ENCODE peak calls at places on chromosomes 7 and 10, in six cellular contexts. L, D, R, V, H and F are unnamed samples.

GRCh38 chr10:85532821-85533220 is 833.8 kb downstream of the GRID1 start:
- DNase-seq in L (no peak), D (no peak), R (no peak), V (no peak), H (no peak), F (no peak)

GRCh38 chr10:43121444-43121843 is 16.8 kb upstream of the CSGALNACT2 start:
- DNase-seq in L (no peak), D (no peak), R (no peak), V (no peak), H (no peak), F (peak; percentile 62)

GRCh38 chr7:6346581-6346980 is 74.2 kb upstream of the CYTH3 start:
- DNase-seq in L (no peak), D (no peak), R (no peak), V (no peak), H (no peak), F (no peak)

GRCh38 chr7:157010588-157011332 is at the start of gene MNX1:
- DNase-seq in L (no peak), D (no peak), R (no peak), V (peak; percentile 84), H (no peak), F (no peak)

GRCh38 chr7:27611043-27611442 is 51.6 kb downstream of the HIBADH start:
- DNase-seq in L (peak; percentile 41), D (no peak), R (no peak), V (no peak), H (no peak), F (no peak)

GRCh38 chr7:158016171-158017087 is 571.2 kb downstream of the PTPRN2 start:
- DNase-seq in L (no peak), D (no peak), R (no peak), V (peak; percentile 30), H (no peak), F (no peak)

GRCh38 chr10:125156739-125157472 is 3.5 kb downstream of the CTBP2 start:
- DNase-seq in L (no peak), D (no peak), R (peak; percentile 34), V (no peak), H (no peak), F (no peak)

GRCh38 chr7:132709971-132710567 is 133.8 kb upstream of the PLXNA4 start:
- DNase-seq in L (peak; percentile 41), D (no peak), R (peak; percentile 59), V (peak; percentile 19), H (peak; percentile 74), F (peak; percentile 76)

GRCh38 chr7:112238852-112239610 is 32.5 kb downstream of the ZNF277 start:
- DNase-seq in L (peak; percentile 41), D (no peak), R (no peak), V (no peak), H (peak; percentile 56), F (peak; percentile 37)

GRCh38 chr10:64036306-64036930 is 515.2 kb downstream of the REEP3 start:
- DNase-seq in L (no peak), D (no peak), R (no peak), V (no peak), H (no peak), F (peak; percentile 4)

GRCh38 chr10:73786512-73786885 is 1.1 kb downstream of the ZSWIM8 start:
- DNase-seq in L (no peak), D (no peak), R (no peak), V (no peak), H (no peak), F (no peak)
- TF ChIP-seq CTCF in L (no peak), D (no peak), R (no peak), V (no peak), H (no peak), F (no peak)

DNA sequence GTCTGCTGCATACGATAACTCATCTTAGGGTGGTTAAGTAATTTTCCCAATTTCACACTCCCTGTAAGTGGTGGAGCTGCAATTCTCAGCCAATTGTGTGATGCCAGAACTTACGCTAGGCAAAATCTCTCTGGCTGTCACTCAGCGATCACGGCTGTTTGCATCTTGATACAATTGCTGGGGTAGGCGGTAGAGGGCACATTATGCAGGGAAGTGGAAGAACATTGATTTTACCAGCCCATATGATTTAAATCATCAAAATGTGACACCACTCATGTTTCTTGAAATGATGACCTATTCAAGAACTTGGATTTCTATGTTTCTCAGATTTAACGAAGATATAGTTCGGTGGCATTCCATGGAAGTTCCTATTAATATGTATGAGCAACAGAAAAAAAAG is 108.7 kb upstream of the ADARB2 start:
- DNase-seq in L (no peak), D (no peak), R (no peak), V (no peak), H (no peak), F (no peak)
- TF ChIP-seq CTCF in L (no peak), D (no peak), R (no peak), V (no peak), H (no peak), F (no peak)

GRCh38 chr10:98458812-98459211 is 12.1 kb upstream of the HPS1 start:
- DNase-seq in L (no peak), D (no peak), R (no peak), V (no peak), H (no peak), F (no peak)

GRCh38 chr10:98459385-98459784 is 12.7 kb upstream of the HPS1 start:
- DNase-seq in L (no peak), D (no peak), R (no peak), V (no peak), H (no peak), F (no peak)

GRCh38 chr10:98457762-98458161 is 11.0 kb upstream of the HPS1 start:
- DNase-seq in L (no peak), D (no peak), R (no peak), V (no peak), H (no peak), F (no peak)

GRCh38 chr10:98456688-98457482 is 10.2 kb upstream of the HPS1 start:
- DNase-seq in L (no peak), D (no peak), R (no peak), V (no peak), H (no peak), F (no peak)

GRCh38 chr10:98456043-98456570 is 9.4 kb upstream of the HPS1 start:
- DNase-seq in L (no peak), D (no peak), R (no peak), V (no peak), H (no peak), F (no peak)
- TF ChIP-seq CTCF in L (no peak), D (no peak), R (no peak), V (no peak), H (no peak), F (no peak)

GRCh38 chr10:99433378-99434020 is 3.1 kb upstream of the GOT1 start:
- DNase-seq in L (no peak), D (no peak), R (peak; percentile 9), V (no peak), H (no peak), F (peak; percentile 32)
- TF ChIP-seq CTCF in L (no peak), D (no peak), R (peak; percentile 4), V (peak; percentile 21), H (peak; percentile 38), F (peak; percentile 51)

DNA sequence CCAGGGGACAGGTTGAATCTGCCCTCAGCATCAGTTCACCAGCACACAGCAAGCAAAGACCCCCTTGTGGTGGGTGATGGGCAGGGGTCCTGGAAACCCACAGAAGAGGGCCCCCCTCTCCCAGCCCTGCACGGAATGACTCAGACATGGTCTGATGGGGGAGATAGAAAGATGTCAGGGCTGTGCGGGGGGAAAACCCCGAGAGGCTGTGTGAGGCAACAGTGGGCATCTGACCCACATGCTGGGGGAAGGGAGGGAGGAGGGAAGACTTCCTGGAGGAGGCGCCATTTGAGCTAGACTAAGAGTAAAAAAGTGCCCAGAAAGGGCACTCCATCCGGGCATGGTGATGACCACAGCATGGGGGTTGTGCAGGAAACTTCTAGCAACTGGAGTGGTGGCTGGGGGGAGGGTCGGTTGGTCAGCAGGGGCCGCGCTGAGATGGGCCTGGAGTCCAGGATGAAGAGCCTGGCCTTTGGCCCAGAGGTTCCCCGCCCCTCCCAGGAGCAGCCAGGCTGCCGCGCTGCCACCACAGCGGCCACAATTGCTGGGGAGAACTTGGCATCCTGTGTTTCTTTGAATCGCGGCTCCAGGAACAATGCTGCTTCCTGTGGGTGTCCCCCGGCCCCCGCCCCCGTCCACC is 2.5 kb downstream of the LFNG start:
- DNase-seq in L (no peak), D (no peak), R (peak; percentile 48), V (no peak), H (no peak), F (no peak)
- TF ChIP-seq CTCF in L (no peak), D (no peak), R (no peak), V (no peak), H (no peak), F (peak; percentile 4)